ENCODE peak calls at places on chromosomes 12 and 14, in six cellular contexts. M, J, E, A, W and F are unnamed samples.

GRCh38 chr12:53065975-53066593 is 13.1 kb downstream of the SPRYD3 start:
- DNase-seq in M (peak; percentile 87), E (peak; percentile 81), A (no peak), W (peak; percentile 90), J (peak; percentile 84), F (peak; percentile 79)

GRCh38 chr12:59657266-59657665 is 61.4 kb downstream of the SLC16A7 start:
- DNase-seq in A (no peak), M (no peak), J (no peak), W (no peak), E (peak; percentile 53), F (no peak)

GRCh38 chr12:42812086-42812485 is 222.5 kb upstream of the PRICKLE1 start:
- DNase-seq in W (no peak), M (no peak), J (no peak), A (no peak), E (no peak), F (no peak)

GRCh38 chr12:19572920-19573558 is 133.7 kb downstream of the AEBP2 start:
- DNase-seq in J (no peak), W (peak; percentile 93), M (no peak), A (no peak), E (peak; percentile 66), F (no peak)

GRCh38 chr12:24222968-24223367 is 273.5 kb upstream of the SOX5 start:
- DNase-seq in M (no peak), J (no peak), A (no peak), W (no peak), E (peak; percentile 87), F (no peak)

GRCh38 chr12:95529693-95530225 is 21.5 kb downstream of the USP44 start:
- DNase-seq in E (no peak), J (no peak), A (no peak), W (no peak), M (no peak), F (no peak)

GRCh38 chr12:12835378-12836145 is 22.4 kb downstream of the DDX47 start:
- DNase-seq in J (no peak), E (peak; percentile 47), A (no peak), M (no peak), W (no peak), F (no peak)

GRCh38 chr12:80352476-80352875 is 91.6 kb upstream of the PTPRQ start:
- DNase-seq in A (no peak), W (peak; percentile 4), J (no peak), E (peak; percentile 4), M (no peak), F (no peak)

GRCh38 chr12:123024819-123025391 is 44.4 kb downstream of the ARL6IP4 start:
- DNase-seq in W (no peak), E (peak; percentile 55), A (no peak), J (no peak), M (no peak), F (no peak)

GRCh38 chr14:64147126-64147790 is 146.9 kb downstream of the ESR2 start:
- DNase-seq in M (no peak), A (no peak), E (peak; percentile 71), W (no peak), J (no peak), F (no peak)

GRCh38 chr14:99511421-99512109 is 30.4 kb downstream of the CCNK start:
- DNase-seq in A (peak; percentile 53), J (no peak), E (peak; percentile 67), W (no peak), M (peak; percentile 59), F (no peak)

GRCh38 chr14:56085471-56085870 is 32.7 kb upstream of the PELI2 start:
- DNase-seq in W (no peak), M (no peak), J (no peak), A (no peak), E (no peak), F (no peak)

GRCh38 chr12:8127138-8127537 is 3.7 kb downstream of the CLEC4A start:
- DNase-seq in M (no peak), J (no peak), A (no peak), W (peak; percentile 16), E (no peak), F (no peak)

GRCh38 chr14:103198429-103199140 is 75.3 kb downstream of the TNFAIP2 start:
- DNase-seq in W (no peak), J (no peak), A (no peak), M (no peak), E (peak; percentile 74), F (no peak)

GRCh38 chr12:126547905-126548304 is 1482.7 kb downstream of the AACS start:
- DNase-seq in A (no peak), E (no peak), J (no peak), W (no peak), M (no peak), F (no peak)

GRCh38 chr14:71474291-71474690 is 457.9 kb upstream of the RGS6 start:
- DNase-seq in M (no peak), A (no peak), W (no peak), E (no peak), J (no peak), F (no peak)

GRCh38 chr12:16329594-16329993 is 17.9 kb upstream of the MGST1 start:
- DNase-seq in M (no peak), J (no peak), W (no peak), A (no peak), E (no peak), F (no peak)

GRCh38 chr12:71057330-71057729 is 100.5 kb downstream of the TSPAN8 start:
- DNase-seq in M (no peak), J (no peak), E (no peak), A (no peak), W (no peak), F (no peak)

GRCh38 chr14:52551696-52552062 is 626 bp downstream of the TXNDC16 start:
- DNase-seq in W (no peak), E (peak; percentile 39), J (no peak), M (no peak), A (no peak), F (no peak)

GRCh38 chr14:22689186-22689585 is 45.0 kb upstream of the OR6J1 start:
- DNase-seq in W (no peak), E (peak; percentile 92), J (no peak), M (no peak), A (no peak), F (no peak)

GRCh38 chr14:26394114-26394855 is 203.5 kb downstream of the NOVA1 start:
- DNase-seq in J (peak; percentile 34), A (no peak), W (peak; percentile 43), E (peak; percentile 12), M (no peak), F (peak; percentile 58)

GRCh38 chr14:52069617-52070431 is 965 bp upstream of the NID2 start:
- DNase-seq in M (peak; percentile 65), E (peak; percentile 83), W (peak; percentile 76), A (peak; percentile 23), J (no peak), F (no peak)

GRCh38 chr12:70197362-70197744 is 45.9 kb upstream of the CNOT2 start:
- DNase-seq in A (no peak), J (no peak), M (no peak), E (no peak), W (no peak), F (no peak)

GRCh38 chr14:98944989-98945388 is 327.0 kb downstream of the BCL11B start:
- DNase-seq in J (no peak), W (no peak), E (no peak), M (no peak), A (no peak), F (no peak)

GRCh38 chr12:30962047-30962446 is 35.5 kb downstream of the TSPAN11 start:
- DNase-seq in J (no peak), W (no peak), M (no peak), A (no peak), E (no peak), F (no peak)

DNA sequence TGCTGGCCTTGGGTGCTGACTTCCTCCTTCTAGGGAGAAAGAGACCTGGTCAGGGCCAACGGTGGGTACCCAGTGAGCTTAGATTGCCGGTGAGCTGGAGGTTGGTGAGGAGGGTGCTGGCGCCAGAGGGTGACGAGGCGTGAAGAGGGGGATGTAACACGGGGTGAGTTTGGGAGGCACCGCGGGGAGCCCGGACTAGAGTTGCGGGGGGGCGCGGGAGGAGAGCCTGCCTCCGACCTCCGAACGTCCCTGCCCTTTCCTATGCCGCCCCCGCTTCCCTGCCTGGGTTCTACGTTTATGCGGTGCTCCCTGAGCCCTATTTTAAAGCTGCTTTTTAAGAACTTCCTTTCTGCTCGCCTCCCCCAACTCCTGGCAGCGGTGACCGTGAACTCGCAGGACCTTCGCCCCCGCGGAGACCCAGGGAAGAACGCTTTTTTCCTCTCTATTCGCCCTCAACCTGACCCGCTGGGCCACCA is 18.6 kb downstream of the OR6S1 start:
- DNase-seq in W (no peak), A (no peak), J (no peak), E (no peak), M (no peak), F (no peak)
- H3K4me3 ChIP-seq in W (peak overlapping the region; percentile 81), A (no peak overlapping the region), J (no peak overlapping the region), E (no peak overlapping the region), M (no peak overlapping the region), F (no peak overlapping the region)

GRCh38 chr12:57129311-57130288 is 1.3 kb downstream of the LRP1 start:
- DNase-seq in J (no peak), A (no peak), E (no peak), M (peak; percentile 57), W (peak; percentile 64), F (peak; percentile 47)
- H3K4me1 ChIP-seq in J (peaks cover 70% of the 10 kb centered on the region), A (peaks cover 38% of the 10 kb centered on the region), E (peaks cover 28% of the 10 kb centered on the region), M (peaks cover 55% of the 10 kb centered on the region), W (peaks cover 60% of the 10 kb centered on the region), F (peaks cover 45% of the 10 kb centered on the region)

DNA sequence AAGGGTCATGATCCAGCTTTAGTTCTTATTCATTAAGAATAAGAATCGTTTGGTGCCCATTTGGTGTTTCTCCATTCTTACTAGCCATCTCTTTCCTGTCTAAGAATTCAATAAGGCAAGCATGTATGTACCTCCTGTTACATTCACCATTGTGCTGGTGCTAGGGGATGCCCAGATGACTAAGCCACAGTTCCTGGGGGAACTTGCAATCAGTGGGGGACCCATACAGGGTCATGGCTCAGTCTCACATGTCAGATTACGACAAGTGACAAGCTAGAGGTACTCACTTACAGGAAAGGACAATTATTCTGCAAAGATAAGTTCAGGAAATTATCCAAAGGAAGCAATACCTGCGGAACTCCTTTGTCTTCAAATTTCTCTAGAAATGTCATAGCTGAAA is 125.4 kb downstream of the STXBP6 start:
- DNase-seq in M (no peak), J (no peak), E (no peak), W (no peak), A (no peak), F (no peak)
- TF ChIP-seq CTCF in M (no peak), J (no peak), E (no peak), W (no peak), A (no peak), F (no peak)

GRCh38 chr12:14403293-14403692 is 37.8 kb downstream of the ATF7IP start:
- DNase-seq in A (no peak), E (no peak), M (no peak), J (no peak), W (no peak), F (no peak)
- H3K4me3 ChIP-seq in A (no peak overlapping the region), E (no peak overlapping the region), M (no peak overlapping the region), J (no peak overlapping the region), W (no peak overlapping the region), F (peak overlapping the region; percentile 8)

GRCh38 chr12:5217936-5218335 is 174.3 kb downstream of the KCNA5 start:
- DNase-seq in A (no peak), W (no peak), J (no peak), E (no peak), M (no peak), F (no peak)
- H3K4me1 ChIP-seq in A (no peaks in the 10 kb centered on the region), W (peaks cover 22% of the 10 kb centered on the region), J (no peaks in the 10 kb centered on the region), E (no peaks in the 10 kb centered on the region), M (no peaks in the 10 kb centered on the region), F (no peaks in the 10 kb centered on the region)